ENCODE peak calls at places on chromosomes 7 and 10, in six cellular contexts. F is HT-29, Z is mammary epithelial cell, U is substantia nigra, K is NCI-H774, H is HAP-1. X is an unnamed sample.

GRCh38 chr10:93813507-93814465 is 56.0 kb downstream of the LGI1 start:
- DNase-seq in F (peak; percentile 74), U (no peak), H (peak; percentile 73), K (no peak), Z (peak; percentile 35), X (peak; percentile 49)

GRCh38 chr7:40644454-40645188 is 509.8 kb downstream of the SUGCT start:
- DNase-seq in F (no peak), U (no peak), K (peak; percentile 54), Z (no peak), H (no peak), X (no peak)

GRCh38 chr7:123864966-123865365 is 20.0 kb downstream of the HYAL4 start:
- DNase-seq in H (no peak), K (no peak), F (no peak), Z (no peak), U (no peak), X (no peak)

GRCh38 chr7:66255533-66256100 is 50.5 kb downstream of the TPST1 start:
- DNase-seq in Z (peak; percentile 72), K (no peak), F (no peak), H (no peak), U (no peak), X (peak; percentile 38)

GRCh38 chr7:31017748-31018120 is 34.4 kb upstream of the ADCYAP1R1 start:
- DNase-seq in K (no peak), F (no peak), Z (no peak), H (no peak), U (no peak), X (no peak)

GRCh38 chr10:17737021-17737965 is 14.7 kb upstream of the TMEM236 start:
- DNase-seq in H (no peak), Z (peak; percentile 11), K (no peak), F (peak; percentile 35), U (no peak), X (peak; percentile 43)

GRCh38 chr10:100972904-100973535 is 3.7 kb downstream of the SEMA4G start:
- DNase-seq in Z (no peak), U (no peak), K (no peak), H (no peak), F (no peak), X (no peak)

GRCh38 chr10:131073469-131074060 is 238.0 kb downstream of the TCERG1L start:
- DNase-seq in Z (no peak), U (no peak), F (no peak), K (no peak), H (no peak), X (no peak)

GRCh38 chr10:122734266-122734665 is 34.6 kb upstream of the C10orf120 start:
- DNase-seq in U (no peak), H (no peak), K (no peak), Z (no peak), F (no peak), X (no peak)

GRCh38 chr7:130180571-130180971 is 24.6 kb downstream of the TMEM209 start:
- DNase-seq in Z (peak; percentile 87), K (no peak), F (no peak), U (no peak), H (no peak), X (peak; percentile 26)

GRCh38 chr7:17497136-17497535 is 198.7 kb downstream of the AHR start:
- DNase-seq in K (no peak), H (no peak), Z (no peak), F (no peak), U (no peak), X (no peak)

GRCh38 chr10:58513189-58514101 is 773 bp downstream of the BICC1 start:
- DNase-seq in Z (peak; percentile 62), K (no peak), U (no peak), F (no peak), H (peak; percentile 62), X (peak; percentile 59)

GRCh38 chr7:121395494-121395960 is 581 bp downstream of the FAM3C start:
- DNase-seq in U (no peak), F (peak; percentile 57), K (peak; percentile 49), H (peak; percentile 32), Z (no peak), X (peak; percentile 48)

GRCh38 chr10:5589071-5589962 is 64.6 kb downstream of the CALML3 start:
- DNase-seq in F (no peak), U (no peak), Z (no peak), H (no peak), K (no peak), X (no peak)

GRCh38 chr10:22737587-22737986 is 23.2 kb upstream of the PIP4K2A start:
- DNase-seq in Z (peak; percentile 64), K (no peak), F (no peak), H (no peak), U (no peak), X (peak; percentile 84)

GRCh38 chr7:25856056-25856780 is 295.8 kb upstream of the NFE2L3 start:
- DNase-seq in U (no peak), F (no peak), K (no peak), Z (no peak), H (peak; percentile 66), X (no peak)

GRCh38 chr7:106050002-106050742 is 61.9 kb downstream of the SYPL1 start:
- DNase-seq in F (peak; percentile 36), U (no peak), H (peak; percentile 28), Z (peak; percentile 57), K (no peak), X (peak; percentile 60)

GRCh38 chr7:158176561-158177173 is 411.0 kb downstream of the PTPRN2 start:
- DNase-seq in Z (no peak), H (no peak), K (no peak), U (no peak), F (no peak), X (no peak)

GRCh38 chr10:32017044-32017443 is 39.2 kb downstream of the KIF5B start:
- DNase-seq in Z (no peak), F (no peak), H (no peak), U (no peak), K (no peak), X (no peak)

GRCh38 chr7:39432368-39432767 is 133.8 kb upstream of the YAE1 start:
- DNase-seq in Z (no peak), U (no peak), H (no peak), F (no peak), K (no peak), X (no peak)

GRCh38 chr7:35550831-35551230 is 144.1 kb downstream of the HERPUD2 start:
- DNase-seq in K (no peak), Z (no peak), H (no peak), U (no peak), F (no peak), X (no peak)

GRCh38 chr7:3027005-3027404 is 16.7 kb downstream of the CARD11 start:
- DNase-seq in Z (no peak), H (no peak), K (no peak), U (no peak), F (no peak), X (no peak)

GRCh38 chr7:99918959-99919813 is at the start of gene TRIM4:
- DNase-seq in K (peak; percentile 92), Z (peak; percentile 94), F (peak; percentile 95), U (peak; percentile 77), H (peak; percentile 87), X (peak; percentile 92)

GRCh38 chr10:63273575-63273974 is 140.4 kb downstream of the NRBF2 start:
- DNase-seq in H (no peak), K (peak; percentile 19), F (peak; percentile 27), Z (no peak), U (no peak), X (no peak)

GRCh38 chr10:124512040-124512428 is 50.4 kb downstream of the LHPP start:
- DNase-seq in H (no peak), K (no peak), F (no peak), Z (no peak), U (no peak), X (no peak)

GRCh38 chr7:158741294-158741666 is 36.7 kb upstream of the NCAPG2 start:
- DNase-seq in F (no peak), Z (no peak), U (no peak), K (no peak), H (no peak), X (no peak)

GRCh38 chr10:69348824-69349541 is 67.7 kb downstream of the TACR2 start:
- DNase-seq in U (no peak), F (peak; percentile 37), Z (peak; percentile 97), H (no peak), K (peak; percentile 89), X (peak; percentile 98)

GRCh38 chr10:48550071-48550691 is 54.7 kb downstream of the ARHGAP22 start:
- DNase-seq in F (no peak), Z (no peak), U (no peak), K (no peak), H (no peak), X (peak; percentile 21)

GRCh38 chr10:93752761-93753160 is 5.0 kb upstream of the LGI1 start:
- DNase-seq in K (no peak), U (no peak), F (peak; percentile 52), H (no peak), Z (peak; percentile 59), X (peak; percentile 75)

GRCh38 chr7:143373255-143373794 is 7.8 kb upstream of the ZYX start:
- DNase-seq in Z (no peak), H (no peak), F (peak; percentile 43), U (no peak), K (no peak), X (no peak)

GRCh38 chr7:119664601-119665000 is 608.4 kb upstream of the KCND2 start:
- DNase-seq in U (no peak), Z (peak; percentile 20), H (no peak), F (no peak), K (no peak), X (peak; percentile 86)

X was measured in HT1080.